ENCODE peak calls at places on chromosome 15, in seven cellular contexts. One of them, this sample, is unnamed.

GRCh38 chr15:29045717-29046116 is 159.9 kb downstream of the APBA2 start:
- DNase-seq in HS-5: no peak
- DNase-seq in HL-60: no peak
- DNase-seq in left cardiac atrium: no peak
- DNase-seq in iris pigment epithelial cell: peak; percentile 71
- DNase-seq in thyroid gland: no peak
- DNase-seq in activated T-helper 1 cell treated with anti-CD3 and anti-CD28 coated beads, Interleukin-2, amount 50 U/mL, for 16 hours: no peak
- DNase-seq in this sample: no peak

GRCh38 chr15:50758712-50759205 is 6.7 kb downstream of the SPPL2A start:
- DNase-seq in HS-5: no peak
- DNase-seq in HL-60: no peak
- DNase-seq in left cardiac atrium: no peak
- DNase-seq in iris pigment epithelial cell: peak; percentile 46
- DNase-seq in thyroid gland: no peak
- DNase-seq in activated T-helper 1 cell treated with anti-CD3 and anti-CD28 coated beads, Interleukin-2, amount 50 U/mL, for 16 hours: no peak
- DNase-seq in this sample: no peak

GRCh38 chr15:39869251-39869650 is 50.8 kb downstream of the GPR176 start:
- DNase-seq in HS-5: no peak
- DNase-seq in HL-60: no peak
- DNase-seq in left cardiac atrium: no peak
- DNase-seq in iris pigment epithelial cell: no peak
- DNase-seq in thyroid gland: peak; percentile 44
- DNase-seq in activated T-helper 1 cell treated with anti-CD3 and anti-CD28 coated beads, Interleukin-2, amount 50 U/mL, for 16 hours: no peak
- DNase-seq in this sample: no peak

GRCh38 chr15:63402498-63403253 is 21.0 kb upstream of the CA12 start:
- DNase-seq in HS-5: no peak
- DNase-seq in HL-60: no peak
- DNase-seq in left cardiac atrium: no peak
- DNase-seq in iris pigment epithelial cell: peak; percentile 34
- DNase-seq in thyroid gland: no peak
- DNase-seq in activated T-helper 1 cell treated with anti-CD3 and anti-CD28 coated beads, Interleukin-2, amount 50 U/mL, for 16 hours: no peak
- DNase-seq in this sample: no peak

GRCh38 chr15:85570331-85570730 is 189.9 kb downstream of the AKAP13 start:
- DNase-seq in HS-5: no peak
- DNase-seq in HL-60: peak; percentile 59
- DNase-seq in left cardiac atrium: no peak
- DNase-seq in iris pigment epithelial cell: no peak
- DNase-seq in thyroid gland: no peak
- DNase-seq in activated T-helper 1 cell treated with anti-CD3 and anti-CD28 coated beads, Interleukin-2, amount 50 U/mL, for 16 hours: no peak
- DNase-seq in this sample: no peak

GRCh38 chr15:31442203-31443090 is 115.8 kb downstream of the KLF13 start:
- DNase-seq in HS-5: peak; percentile 78
- DNase-seq in HL-60: no peak
- DNase-seq in left cardiac atrium: no peak
- DNase-seq in iris pigment epithelial cell: peak; percentile 96
- DNase-seq in thyroid gland: no peak
- DNase-seq in activated T-helper 1 cell treated with anti-CD3 and anti-CD28 coated beads, Interleukin-2, amount 50 U/mL, for 16 hours: no peak
- DNase-seq in this sample: peak; percentile 99

GRCh38 chr15:64536244-64536836 is 76.0 kb downstream of the ZNF609 start:
- DNase-seq in HS-5: peak; percentile 58
- DNase-seq in HL-60: no peak
- DNase-seq in left cardiac atrium: no peak
- DNase-seq in iris pigment epithelial cell: peak; percentile 89
- DNase-seq in thyroid gland: no peak
- DNase-seq in activated T-helper 1 cell treated with anti-CD3 and anti-CD28 coated beads, Interleukin-2, amount 50 U/mL, for 16 hours: no peak
- DNase-seq in this sample: peak; percentile 93

GRCh38 chr15:83446904-83447708 is at the start of gene SH3GL3:
- DNase-seq in HS-5: no peak
- DNase-seq in HL-60: no peak
- DNase-seq in left cardiac atrium: peak; percentile 89
- DNase-seq in iris pigment epithelial cell: peak; percentile 84
- DNase-seq in thyroid gland: peak; percentile 85
- DNase-seq in activated T-helper 1 cell treated with anti-CD3 and anti-CD28 coated beads, Interleukin-2, amount 50 U/mL, for 16 hours: no peak
- DNase-seq in this sample: peak; percentile 70

GRCh38 chr15:24760066-24760465 is 84.5 kb downstream of the NPAP1 start:
- DNase-seq in HS-5: no peak
- DNase-seq in HL-60: no peak
- DNase-seq in left cardiac atrium: no peak
- DNase-seq in iris pigment epithelial cell: no peak
- DNase-seq in thyroid gland: no peak
- DNase-seq in activated T-helper 1 cell treated with anti-CD3 and anti-CD28 coated beads, Interleukin-2, amount 50 U/mL, for 16 hours: no peak
- DNase-seq in this sample: no peak

GRCh38 chr15:36658321-36658720 is 78.9 kb downstream of the CDIN1 start:
- DNase-seq in HS-5: peak; percentile 42
- DNase-seq in HL-60: no peak
- DNase-seq in left cardiac atrium: no peak
- DNase-seq in iris pigment epithelial cell: no peak
- DNase-seq in thyroid gland: no peak
- DNase-seq in activated T-helper 1 cell treated with anti-CD3 and anti-CD28 coated beads, Interleukin-2, amount 50 U/mL, for 16 hours: no peak
- DNase-seq in this sample: peak; percentile 43

GRCh38 chr15:72196409-72197044 is 1.1 kb downstream of the GRAMD2A start:
- DNase-seq in HS-5: no peak
- DNase-seq in HL-60: no peak
- DNase-seq in left cardiac atrium: no peak
- DNase-seq in iris pigment epithelial cell: no peak
- DNase-seq in thyroid gland: no peak
- DNase-seq in activated T-helper 1 cell treated with anti-CD3 and anti-CD28 coated beads, Interleukin-2, amount 50 U/mL, for 16 hours: no peak
- DNase-seq in this sample: peak; percentile 64

GRCh38 chr15:40721716-40722115 is 26.7 kb downstream of the RAD51 start:
- DNase-seq in HS-5: no peak
- DNase-seq in HL-60: no peak
- DNase-seq in left cardiac atrium: no peak
- DNase-seq in iris pigment epithelial cell: no peak
- DNase-seq in thyroid gland: no peak
- DNase-seq in activated T-helper 1 cell treated with anti-CD3 and anti-CD28 coated beads, Interleukin-2, amount 50 U/mL, for 16 hours: no peak
- DNase-seq in this sample: no peak

GRCh38 chr15:31584195-31584594 is 257.6 kb downstream of the KLF13 start:
- DNase-seq in HS-5: no peak
- DNase-seq in HL-60: no peak
- DNase-seq in left cardiac atrium: no peak
- DNase-seq in iris pigment epithelial cell: no peak
- DNase-seq in thyroid gland: peak; percentile 17
- DNase-seq in activated T-helper 1 cell treated with anti-CD3 and anti-CD28 coated beads, Interleukin-2, amount 50 U/mL, for 16 hours: no peak
- DNase-seq in this sample: no peak

GRCh38 chr15:35603298-35603697 is 57.3 kb upstream of the DPH6 start:
- DNase-seq in HS-5: peak; percentile 32
- DNase-seq in HL-60: no peak
- DNase-seq in left cardiac atrium: no peak
- DNase-seq in iris pigment epithelial cell: peak; percentile 85
- DNase-seq in thyroid gland: no peak
- DNase-seq in activated T-helper 1 cell treated with anti-CD3 and anti-CD28 coated beads, Interleukin-2, amount 50 U/mL, for 16 hours: no peak
- DNase-seq in this sample: peak; percentile 20

GRCh38 chr15:35583863-35584528 is 38.0 kb upstream of the DPH6 start:
- DNase-seq in HS-5: no peak
- DNase-seq in HL-60: no peak
- DNase-seq in left cardiac atrium: no peak
- DNase-seq in iris pigment epithelial cell: no peak
- DNase-seq in thyroid gland: no peak
- DNase-seq in activated T-helper 1 cell treated with anti-CD3 and anti-CD28 coated beads, Interleukin-2, amount 50 U/mL, for 16 hours: no peak
- DNase-seq in this sample: no peak

GRCh38 chr15:94744080-94744793 is 512.9 kb downstream of the MCTP2 start:
- DNase-seq in HS-5: no peak
- DNase-seq in HL-60: no peak
- DNase-seq in left cardiac atrium: no peak
- DNase-seq in iris pigment epithelial cell: no peak
- DNase-seq in thyroid gland: no peak
- DNase-seq in activated T-helper 1 cell treated with anti-CD3 and anti-CD28 coated beads, Interleukin-2, amount 50 U/mL, for 16 hours: no peak
- DNase-seq in this sample: no peak

GRCh38 chr15:52232327-52232726 is 41.1 kb upstream of the GNB5 start:
- DNase-seq in HS-5: no peak
- DNase-seq in HL-60: no peak
- DNase-seq in left cardiac atrium: no peak
- DNase-seq in iris pigment epithelial cell: no peak
- DNase-seq in thyroid gland: no peak
- DNase-seq in activated T-helper 1 cell treated with anti-CD3 and anti-CD28 coated beads, Interleukin-2, amount 50 U/mL, for 16 hours: no peak
- DNase-seq in this sample: no peak

GRCh38 chr15:83762367-83762766 is 108.4 kb downstream of the ADAMTSL3 start:
- DNase-seq in HS-5: no peak
- DNase-seq in HL-60: no peak
- DNase-seq in left cardiac atrium: no peak
- DNase-seq in iris pigment epithelial cell: no peak
- DNase-seq in thyroid gland: no peak
- DNase-seq in activated T-helper 1 cell treated with anti-CD3 and anti-CD28 coated beads, Interleukin-2, amount 50 U/mL, for 16 hours: no peak
- DNase-seq in this sample: no peak

GRCh38 chr15:21260966-21261395 is 179.3 kb downstream of the POTEB3 start:
- DNase-seq in HS-5: no peak
- DNase-seq in HL-60: no peak
- DNase-seq in left cardiac atrium: peak; percentile 27
- DNase-seq in iris pigment epithelial cell: no peak
- DNase-seq in thyroid gland: no peak
- DNase-seq in activated T-helper 1 cell treated with anti-CD3 and anti-CD28 coated beads, Interleukin-2, amount 50 U/mL, for 16 hours: peak; percentile 4
- DNase-seq in this sample: no peak

GRCh38 chr15:28956491-28956890 is 70.7 kb downstream of the APBA2 start:
- DNase-seq in HS-5: no peak
- DNase-seq in HL-60: no peak
- DNase-seq in left cardiac atrium: no peak
- DNase-seq in iris pigment epithelial cell: no peak
- DNase-seq in thyroid gland: no peak
- DNase-seq in activated T-helper 1 cell treated with anti-CD3 and anti-CD28 coated beads, Interleukin-2, amount 50 U/mL, for 16 hours: no peak
- DNase-seq in this sample: no peak